ENCODE peak calls at places on chromosomes 6 and 20, in ten cellular contexts. S is neural crest cell; Z is activated naive CD8-positive, alpha-beta T cell treated with anti-CD3 and anti-CD28 coated beads, Interleukin-2, amount 50 U/mL, for 24 hours; X is H7; T is stimulated activated CD4-positive, alpha-beta T cell treated with anti-CD3 and anti-CD28 coated beads, Interleukin-2, amount 100 ng/mL, for 48 hours; Y is activated T-helper 1 cell treated with anti-CD3 and anti-CD28 coated beads, Interleukin-2, amount 50 U/mL, for 16 hours; K is LHCN-M2; B is HuH-7.5; J is iPS-NIHi11; R is SW 1271. V is an unnamed sample.

GRCh38 chr20:57680934-57681914 is 28.6 kb downstream of the PMEPA1 start:
- DNase-seq in B (no peak), Z (peak; percentile 47), R (no peak), Y (no peak), S (no peak), J (no peak), K (no peak), X (no peak), T (no peak), V (peak; percentile 57)

GRCh38 chr6:148854992-148855391 is 108.2 kb downstream of the UST start:
- DNase-seq in Y (no peak), S (no peak), K (no peak), R (no peak), T (no peak), X (no peak), J (no peak), Z (no peak), B (no peak), V (no peak)

GRCh38 chr6:128323011-128323410 is 197.4 kb downstream of the PTPRK start:
- DNase-seq in S (no peak), Y (no peak), Z (no peak), B (no peak), T (no peak), K (no peak), R (no peak), X (no peak), J (no peak), V (no peak)

GRCh38 chr20:62519826-62520225 is 44.0 kb upstream of the GATA5 start:
- DNase-seq in T (no peak), Z (no peak), R (no peak), S (no peak), J (no peak), B (no peak), Y (no peak), K (no peak), X (no peak), V (no peak)

GRCh38 chr20:46563170-46563847 is 12.9 kb upstream of the OCSTAMP start:
- DNase-seq in Z (no peak), Y (no peak), J (peak; percentile 45), T (no peak), S (peak; percentile 20), K (no peak), X (peak; percentile 71), B (no peak), R (no peak), V (no peak)

GRCh38 chr20:50333131-50333530 is 142.5 kb downstream of the CEBPB start:
- DNase-seq in T (no peak), K (no peak), J (no peak), X (no peak), R (no peak), Y (no peak), B (no peak), Z (no peak), S (no peak), V (no peak)

GRCh38 chr20:35359335-35359997 is 52.3 kb downstream of the UQCC1 start:
- DNase-seq in T (no peak), Z (no peak), K (no peak), X (no peak), R (no peak), J (no peak), S (no peak), Y (no peak), B (no peak), V (no peak)

GRCh38 chr20:54093423-54094267 is 23.3 kb upstream of the BCAS1 start:
- DNase-seq in S (peak; percentile 8), Z (no peak), K (no peak), T (no peak), X (no peak), R (no peak), Y (no peak), J (no peak), B (no peak), V (no peak)

GRCh38 chr6:36927691-36928546 is 26.6 kb upstream of the PI16 start:
- DNase-seq in Z (no peak), R (no peak), J (no peak), T (no peak), Y (no peak), S (no peak), B (no peak), K (peak; percentile 72), X (no peak), V (no peak)

GRCh38 chr6:4369616-4370015 is 234.2 kb upstream of the ECI2 start:
- DNase-seq in K (peak; percentile 65), T (no peak), R (no peak), S (no peak), Y (no peak), X (no peak), B (no peak), Z (no peak), J (no peak), V (no peak)

GRCh38 chr6:40251609-40252008 is 317.3 kb upstream of the MOCS1 start:
- DNase-seq in Y (no peak), J (no peak), R (no peak), K (no peak), X (no peak), S (no peak), B (no peak), T (no peak), Z (no peak), V (no peak)

GRCh38 chr20:48066256-48066655 is 281.0 kb upstream of the SULF2 start:
- DNase-seq in B (no peak), K (no peak), X (no peak), S (no peak), T (no peak), J (no peak), R (no peak), Y (no peak), Z (no peak), V (peak; percentile 68)

GRCh38 chr6:134317471-134318131 is at the start of gene SGK1:
- DNase-seq in S (peak; percentile 8), T (peak; percentile 11), R (no peak), K (peak; percentile 17), X (peak; percentile 66), B (no peak), J (peak; percentile 44), Y (no peak), Z (peak; percentile 16), V (peak; percentile 61)

GRCh38 chr6:39979461-39980328 is 45.4 kb upstream of the MOCS1 start:
- DNase-seq in Z (no peak), K (no peak), B (no peak), T (no peak), Y (no peak), X (no peak), R (no peak), J (no peak), S (no peak), V (no peak)

GRCh38 chr20:17617868-17618672 is 48.2 kb downstream of the DSTN start:
- DNase-seq in R (no peak), B (peak; percentile 21), Y (no peak), J (peak; percentile 25), Z (no peak), S (no peak), X (no peak), K (no peak), T (no peak), V (no peak)

GRCh38 chr6:45212976-45213375 is 115.2 kb upstream of the RUNX2 start:
- DNase-seq in J (peak; percentile 20), T (no peak), B (no peak), X (no peak), R (no peak), K (no peak), Z (no peak), S (no peak), Y (no peak), V (no peak)

GRCh38 chr6:121867095-121867494 is 431.6 kb downstream of the GJA1 start:
- DNase-seq in B (no peak), Z (no peak), X (no peak), J (no peak), K (peak; percentile 38), T (no peak), S (no peak), Y (no peak), R (no peak), V (no peak)

GRCh38 chr6:75751443-75751842 is 2.4 kb downstream of the MYO6 start:
- DNase-seq in S (no peak), Y (no peak), T (no peak), B (no peak), K (peak; percentile 80), X (no peak), R (no peak), Z (no peak), J (no peak), V (peak; percentile 26)

GRCh38 chr20:58361549-58361948 is 27.5 kb upstream of the VAPB start:
- DNase-seq in K (peak; percentile 56), J (no peak), X (peak; percentile 25), R (peak; percentile 23), Y (no peak), S (no peak), B (no peak), T (no peak), Z (peak; percentile 35), V (peak; percentile 58)

GRCh38 chr6:93418448-93419303 is 683 bp downstream of the EPHA7 start:
- DNase-seq in T (no peak), S (peak; percentile 58), X (peak; percentile 78), J (peak; percentile 71), K (peak; percentile 64), R (no peak), Z (no peak), Y (no peak), B (peak; percentile 23), V (peak; percentile 84)

GRCh38 chr6:52726741-52727535 is 36.3 kb downstream of the GSTA2 start:
- DNase-seq in J (no peak), Z (no peak), Y (no peak), S (no peak), R (no peak), X (no peak), K (no peak), B (no peak), T (no peak), V (no peak)

GRCh38 chr6:169869301-169869700 is 117.9 kb downstream of the ERMARD start:
- DNase-seq in S (no peak), J (no peak), K (no peak), R (no peak), Z (no peak), Y (no peak), T (no peak), B (no peak), X (peak; percentile 13), V (no peak)

GRCh38 chr6:139625998-139626975 is 251.8 kb upstream of the CITED2 start:
- DNase-seq in J (no peak), T (no peak), Z (no peak), R (no peak), B (peak; percentile 25), S (no peak), X (peak; percentile 15), Y (no peak), K (no peak), V (peak; percentile 80)

GRCh38 chr6:137914530-137915193 is 47.6 kb downstream of the TNFAIP3 start:
- DNase-seq in R (no peak), S (no peak), T (no peak), B (no peak), Z (no peak), Y (no peak), X (no peak), J (no peak), K (no peak), V (no peak)

GRCh38 chr6:90790696-90791095 is 203.8 kb upstream of the MAP3K7 start:
- DNase-seq in S (no peak), T (no peak), J (no peak), B (no peak), K (peak; percentile 73), X (no peak), R (peak; percentile 17), Y (no peak), Z (no peak), V (no peak)

GRCh38 chr6:113094781-113095180 is 747.7 kb downstream of the RFPL4B start:
- DNase-seq in X (no peak), K (no peak), Y (no peak), J (no peak), S (no peak), R (no peak), T (no peak), Z (no peak), B (no peak), V (no peak)

GRCh38 chr20:63966172-63966943 is 3.4 kb downstream of the ZNF512B start:
- DNase-seq in X (no peak), B (no peak), Z (no peak), S (no peak), K (no peak), R (no peak), J (no peak), Y (no peak), T (no peak), V (no peak)

GRCh38 chr20:50729925-50730764 is 1.2 kb upstream of the PARD6B start:
- DNase-seq in K (no peak), Y (no peak), J (no peak), T (no peak), S (no peak), X (no peak), Z (no peak), B (peak; percentile 82), R (no peak), V (peak; percentile 81)